ENCODE peak calls at places on chromosomes 11 and 22, in four cellular contexts. V is stomach, X is right cardiac atrium, F is HCT116. H is an unnamed sample.

GRCh38 chr11:102157219-102157618 is 47.0 kb downstream of the YAP1 start:
- DNase-seq in F (no peak), V (peak; percentile 86), X (peak; percentile 87), H (peak; percentile 51)

GRCh38 chr11:115422013-115422697 is 82.1 kb downstream of the CADM1 start:
- DNase-seq in V (no peak), X (no peak), F (no peak), H (no peak)

GRCh38 chr22:32618461-32619140 is 144.0 kb downstream of the FBXO7 start:
- DNase-seq in F (no peak), V (no peak), X (peak; percentile 90), H (no peak)

GRCh38 chr11:133065847-133066485 is 466.3 kb downstream of the OPCML start:
- DNase-seq in F (no peak), V (no peak), X (no peak), H (no peak)

GRCh38 chr11:23729088-23729487 is 767.8 kb upstream of the LUZP2 start:
- DNase-seq in V (no peak), X (no peak), F (no peak), H (no peak)

GRCh38 chr11:100203789-100204188 is 483.3 kb upstream of the ARHGAP42 start:
- DNase-seq in F (no peak), V (no peak), X (no peak), H (no peak)

GRCh38 chr11:30451167-30451566 is 128.3 kb downstream of the ARL14EP start:
- DNase-seq in V (no peak), F (no peak), X (no peak), H (no peak)

GRCh38 chr11:105224859-105225258 is 85.3 kb upstream of the CARD18 start:
- DNase-seq in F (no peak), X (no peak), V (no peak), H (no peak)

GRCh38 chr11:11177156-11177808 is 175.8 kb downstream of the CSNK2A3 start:
- DNase-seq in V (no peak), F (no peak), X (no peak), H (no peak)

GRCh38 chr11:75103380-75104026 is 6.8 kb upstream of the OR2AT4 start:
- DNase-seq in X (no peak), V (no peak), F (no peak), H (no peak)

GRCh38 chr11:118610773-118611432 is 3.5 kb downstream of the PHLDB1 start:
- DNase-seq in V (peak; percentile 90), X (peak; percentile 95), F (no peak), H (peak; percentile 82)
- H3K4me1 ChIP-seq in V (peaks cover 49% of the 10 kb centered on the region), X (peaks cover 7% of the 10 kb centered on the region), F (peaks cover 12% of the 10 kb centered on the region), H (peaks cover 34% of the 10 kb centered on the region)

GRCh38 chr11:20668844-20669832 is at the start of gene NELL1:
- DNase-seq in V (no peak), X (peak; percentile 30), F (no peak), H (no peak)
- H3K4me3 ChIP-seq in V (peak within 1 kb of the TSS; percentile 27), X (peak within 1 kb of the TSS; percentile 37), F (no peak within 1 kb of the TSS), H (peak within 1 kb of the TSS; percentile 15)

GRCh38 chr11:73976451-73977151 is 6.0 kb downstream of the UCP2 start:
- DNase-seq in V (no peak), F (no peak), X (no peak), H (no peak)

GRCh38 chr11:73974611-73975478 is 7.8 kb downstream of the UCP2 start:
- DNase-seq in X (no peak), F (no peak), V (no peak), H (no peak)

GRCh38 chr11:73977856-73978519 is 4.7 kb downstream of the UCP2 start:
- DNase-seq in F (no peak), V (no peak), X (no peak), H (no peak)

GRCh38 chr11:73972620-73973449 is 9.8 kb downstream of the UCP2 start:
- DNase-seq in V (no peak), F (no peak), X (no peak), H (no peak)

GRCh38 chr11:73975479-73975757 is 7.2 kb downstream of the UCP2 start:
- DNase-seq in V (no peak), X (no peak), F (no peak), H (no peak)
- H3K4me1 ChIP-seq in V (peaks cover 3% of the 10 kb centered on the region), X (no peaks in the 10 kb centered on the region), F (peaks cover 10% of the 10 kb centered on the region), H (peaks cover 7% of the 10 kb centered on the region)

GRCh38 chr22:16603448-16603768 is 10.8 kb upstream of the CCT8L2 start:
- DNase-seq in F (no peak), V (no peak), X (no peak), H (no peak)

GRCh38 chr22:16601437-16602223 is 9.0 kb upstream of the CCT8L2 start:
- DNase-seq in F (no peak), X (peak; percentile 72), V (no peak), H (no peak)
- H3K4me3 ChIP-seq in F (no peak overlapping the region), X (peak overlapping the region; percentile 42), V (peak overlapping the region; percentile 47), H (no peak overlapping the region)

GRCh38 chr11:131760191-131760951 is 390.0 kb downstream of the NTM start:
- DNase-seq in X (no peak), F (no peak), V (no peak), H (no peak)

GRCh38 chr11:131758726-131759125 is 388.3 kb downstream of the NTM start:
- DNase-seq in V (no peak), F (no peak), X (no peak), H (no peak)

GRCh38 chr11:131762346-131763110 is 392.1 kb downstream of the NTM start:
- DNase-seq in F (no peak), V (no peak), X (no peak), H (no peak)

GRCh38 chr11:131763193-131763890 is 392.9 kb downstream of the NTM start:
- DNase-seq in X (no peak), F (no peak), V (no peak), H (no peak)

GRCh38 chr11:131759140-131759539 is 388.7 kb downstream of the NTM start:
- DNase-seq in V (no peak), X (no peak), F (no peak), H (no peak)
- H3K4me1 ChIP-seq in V (no peaks in the 10 kb centered on the region), X (no peaks in the 10 kb centered on the region), F (no peaks in the 10 kb centered on the region), H (no peaks in the 10 kb centered on the region)

GRCh38 chr11:93526691-93527583 is 16.3 kb downstream of the SMCO4 start:
- DNase-seq in V (no peak), F (no peak), X (no peak), H (no peak)
- H3K4me3 ChIP-seq in V (no peak overlapping the region), F (no peak overlapping the region), X (no peak overlapping the region), H (no peak overlapping the region)

GRCh38 chr22:38964306-38964705 is 6.9 kb downstream of the APOBEC3A start:
- DNase-seq in X (no peak), F (no peak), V (no peak), H (no peak)

GRCh38 chr22:38964989-38965388 is 7.6 kb downstream of the APOBEC3A start:
- DNase-seq in F (no peak), V (no peak), X (no peak), H (no peak)

GRCh38 chr22:38966379-38966700 is 8.9 kb downstream of the APOBEC3A start:
- DNase-seq in X (no peak), F (no peak), V (no peak), H (no peak)

GRCh38 chr22:38965614-38966378 is 8.4 kb downstream of the APOBEC3A start:
- DNase-seq in X (no peak), F (no peak), V (no peak), H (no peak)

GRCh38 chr22:38963872-38964271 is 6.5 kb downstream of the APOBEC3A start:
- DNase-seq in F (no peak), V (peak; percentile 74), X (no peak), H (no peak)
- H3K4me1 ChIP-seq in F (peaks cover 2% of the 10 kb centered on the region), V (peaks cover 6% of the 10 kb centered on the region), X (no peaks in the 10 kb centered on the region), H (no peaks in the 10 kb centered on the region)

H was measured in lung.